ENCODE peak calls at places on chromosomes 3 and 15, in nine cellular contexts. One of them, this sample, is unnamed.

GRCh38 chr3:98890960-98891910 is 10.3 kb downstream of the DCBLD2 start:
- DNase-seq in uterus: no peak
- DNase-seq in A549: no peak
- DNase-seq in lower leg skin: no peak
- DNase-seq in astrocyte of the spinal cord: peak; percentile 20
- DNase-seq in gastrocnemius medialis: no peak
- DNase-seq in dorsolateral prefrontal cortex: no peak
- DNase-seq in fibroblast of the aortic adventitia: no peak
- DNase-seq in astrocyte: peak; percentile 62
- DNase-seq in this sample: no peak

GRCh38 chr3:31687020-31687802 is 154.5 kb downstream of the STT3B start:
- DNase-seq in astrocyte of the spinal cord: no peak
- DNase-seq in lower leg skin: no peak
- DNase-seq in dorsolateral prefrontal cortex: no peak
- DNase-seq in fibroblast of the aortic adventitia: no peak
- DNase-seq in A549: no peak
- DNase-seq in astrocyte: no peak
- DNase-seq in uterus: no peak
- DNase-seq in gastrocnemius medialis: no peak
- DNase-seq in this sample: no peak

GRCh38 chr3:20105513-20106280 is 65.5 kb downstream of the KAT2B start:
- DNase-seq in dorsolateral prefrontal cortex: no peak
- DNase-seq in gastrocnemius medialis: no peak
- DNase-seq in fibroblast of the aortic adventitia: no peak
- DNase-seq in lower leg skin: no peak
- DNase-seq in A549: no peak
- DNase-seq in astrocyte of the spinal cord: no peak
- DNase-seq in uterus: no peak
- DNase-seq in astrocyte: no peak
- DNase-seq in this sample: no peak

GRCh38 chr3:53885239-53885638 is 3.3 kb upstream of the ACTR8 start:
- DNase-seq in fibroblast of the aortic adventitia: no peak
- DNase-seq in lower leg skin: no peak
- DNase-seq in gastrocnemius medialis: no peak
- DNase-seq in uterus: no peak
- DNase-seq in dorsolateral prefrontal cortex: no peak
- DNase-seq in astrocyte: no peak
- DNase-seq in A549: peak; percentile 17
- DNase-seq in astrocyte of the spinal cord: no peak
- DNase-seq in this sample: no peak

GRCh38 chr3:128965280-128965679 is 28.6 kb downstream of the CFAP92 start:
- DNase-seq in gastrocnemius medialis: no peak
- DNase-seq in uterus: no peak
- DNase-seq in lower leg skin: no peak
- DNase-seq in astrocyte of the spinal cord: no peak
- DNase-seq in fibroblast of the aortic adventitia: no peak
- DNase-seq in astrocyte: no peak
- DNase-seq in dorsolateral prefrontal cortex: no peak
- DNase-seq in A549: no peak
- DNase-seq in this sample: no peak

GRCh38 chr3:31748281-31749245 is 215.8 kb downstream of the STT3B start:
- DNase-seq in gastrocnemius medialis: no peak
- DNase-seq in astrocyte: no peak
- DNase-seq in fibroblast of the aortic adventitia: no peak
- DNase-seq in dorsolateral prefrontal cortex: no peak
- DNase-seq in A549: no peak
- DNase-seq in lower leg skin: no peak
- DNase-seq in astrocyte of the spinal cord: no peak
- DNase-seq in uterus: no peak
- DNase-seq in this sample: no peak

GRCh38 chr3:181313379-181313778 is 323.8 kb upstream of the DNAJC19 start:
- DNase-seq in dorsolateral prefrontal cortex: no peak
- DNase-seq in lower leg skin: no peak
- DNase-seq in gastrocnemius medialis: no peak
- DNase-seq in A549: no peak
- DNase-seq in astrocyte: no peak
- DNase-seq in uterus: no peak
- DNase-seq in fibroblast of the aortic adventitia: no peak
- DNase-seq in astrocyte of the spinal cord: no peak
- DNase-seq in this sample: no peak

GRCh38 chr3:184757010-184757651 is 45.3 kb upstream of the MAGEF1 start:
- DNase-seq in dorsolateral prefrontal cortex: peak; percentile 71
- DNase-seq in uterus: peak; percentile 75
- DNase-seq in fibroblast of the aortic adventitia: peak; percentile 96
- DNase-seq in astrocyte: peak; percentile 66
- DNase-seq in lower leg skin: peak; percentile 92
- DNase-seq in astrocyte of the spinal cord: peak; percentile 66
- DNase-seq in gastrocnemius medialis: peak; percentile 66
- DNase-seq in A549: no peak
- DNase-seq in this sample: peak; percentile 75

GRCh38 chr15:56371495-56372147 is 6.4 kb downstream of the TEX9 start:
- DNase-seq in dorsolateral prefrontal cortex: no peak
- DNase-seq in gastrocnemius medialis: no peak
- DNase-seq in astrocyte: no peak
- DNase-seq in lower leg skin: no peak
- DNase-seq in fibroblast of the aortic adventitia: no peak
- DNase-seq in astrocyte of the spinal cord: no peak
- DNase-seq in A549: no peak
- DNase-seq in uterus: no peak
- DNase-seq in this sample: no peak

GRCh38 chr3:126300761-126301481 is 56.3 kb downstream of the KLF15 start:
- DNase-seq in dorsolateral prefrontal cortex: no peak
- DNase-seq in uterus: no peak
- DNase-seq in lower leg skin: peak; percentile 36
- DNase-seq in fibroblast of the aortic adventitia: peak; percentile 36
- DNase-seq in A549: no peak
- DNase-seq in gastrocnemius medialis: no peak
- DNase-seq in astrocyte of the spinal cord: no peak
- DNase-seq in astrocyte: peak; percentile 8
- DNase-seq in this sample: no peak

GRCh38 chr3:197463279-197463678 is 92.5 kb downstream of the BDH1 start:
- DNase-seq in A549: no peak
- DNase-seq in uterus: no peak
- DNase-seq in fibroblast of the aortic adventitia: peak; percentile 50
- DNase-seq in astrocyte of the spinal cord: no peak
- DNase-seq in lower leg skin: no peak
- DNase-seq in astrocyte: peak; percentile 70
- DNase-seq in gastrocnemius medialis: no peak
- DNase-seq in dorsolateral prefrontal cortex: no peak
- DNase-seq in this sample: no peak
- H3K4me3 ChIP-seq in A549: no peak overlapping the region
- H3K4me3 ChIP-seq in uterus: no peak overlapping the region
- H3K4me3 ChIP-seq in fibroblast of the aortic adventitia: no peak overlapping the region
- H3K4me3 ChIP-seq in astrocyte of the spinal cord: no peak overlapping the region
- H3K4me3 ChIP-seq in lower leg skin: no peak overlapping the region
- H3K4me3 ChIP-seq in astrocyte: no peak overlapping the region
- H3K4me3 ChIP-seq in gastrocnemius medialis: no peak overlapping the region
- H3K4me3 ChIP-seq in dorsolateral prefrontal cortex: no peak overlapping the region
- H3K4me3 ChIP-seq in this sample: no peak overlapping the region

GRCh38 chr3:132003685-132004084 is 31.1 kb downstream of the CPNE4 start:
- DNase-seq in A549: no peak
- DNase-seq in uterus: no peak
- DNase-seq in astrocyte: no peak
- DNase-seq in fibroblast of the aortic adventitia: no peak
- DNase-seq in gastrocnemius medialis: no peak
- DNase-seq in astrocyte of the spinal cord: no peak
- DNase-seq in dorsolateral prefrontal cortex: no peak
- DNase-seq in lower leg skin: no peak
- DNase-seq in this sample: no peak

GRCh38 chr3:132004571-132004970 is 30.2 kb downstream of the CPNE4 start:
- DNase-seq in dorsolateral prefrontal cortex: no peak
- DNase-seq in uterus: no peak
- DNase-seq in lower leg skin: no peak
- DNase-seq in fibroblast of the aortic adventitia: peak; percentile 44
- DNase-seq in gastrocnemius medialis: no peak
- DNase-seq in astrocyte of the spinal cord: peak; percentile 90
- DNase-seq in astrocyte: peak; percentile 68
- DNase-seq in A549: no peak
- DNase-seq in this sample: peak; percentile 21

GRCh38 chr3:132007617-132008016 is 27.2 kb downstream of the CPNE4 start:
- DNase-seq in uterus: no peak
- DNase-seq in gastrocnemius medialis: no peak
- DNase-seq in dorsolateral prefrontal cortex: no peak
- DNase-seq in astrocyte: no peak
- DNase-seq in A549: no peak
- DNase-seq in lower leg skin: no peak
- DNase-seq in fibroblast of the aortic adventitia: no peak
- DNase-seq in astrocyte of the spinal cord: no peak
- DNase-seq in this sample: no peak

GRCh38 chr3:132008841-132009638 is 25.8 kb downstream of the CPNE4 start:
- DNase-seq in lower leg skin: no peak
- DNase-seq in gastrocnemius medialis: no peak
- DNase-seq in dorsolateral prefrontal cortex: no peak
- DNase-seq in A549: no peak
- DNase-seq in fibroblast of the aortic adventitia: no peak
- DNase-seq in uterus: no peak
- DNase-seq in astrocyte: no peak
- DNase-seq in astrocyte of the spinal cord: peak; percentile 49
- DNase-seq in this sample: no peak

DNA sequence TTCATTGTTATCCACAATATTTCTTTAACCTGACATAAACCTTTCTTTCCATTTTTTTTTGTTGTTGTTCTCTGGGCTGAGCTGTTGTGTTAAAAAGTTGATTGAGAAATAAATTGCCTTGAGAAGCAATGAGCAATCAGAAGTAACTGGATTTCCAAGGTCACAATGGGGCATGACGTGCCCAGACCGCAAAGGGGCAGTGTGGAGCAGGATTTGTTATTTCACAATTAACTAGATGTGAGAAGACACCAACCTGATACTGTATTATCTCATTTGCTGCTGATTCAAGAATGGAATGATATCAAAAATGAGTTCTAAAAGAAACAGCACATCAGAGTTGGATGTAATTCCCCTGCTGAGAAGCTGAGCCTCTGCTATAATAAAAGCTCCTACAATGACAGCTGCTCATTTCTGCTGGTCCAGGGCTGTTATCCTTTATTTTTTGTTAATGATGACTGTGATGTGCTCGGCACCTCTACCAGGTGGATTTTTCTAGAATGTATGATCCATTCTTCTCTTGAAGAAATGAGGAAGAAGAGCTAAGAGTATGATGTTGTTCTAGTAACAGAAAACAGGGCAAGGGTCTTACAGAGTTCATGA is 28.1 kb downstream of the CPNE4 start:
- DNase-seq in lower leg skin: no peak
- DNase-seq in astrocyte of the spinal cord: peak; percentile 17
- DNase-seq in uterus: no peak
- DNase-seq in fibroblast of the aortic adventitia: peak; percentile 38
- DNase-seq in gastrocnemius medialis: no peak
- DNase-seq in astrocyte: no peak
- DNase-seq in dorsolateral prefrontal cortex: no peak
- DNase-seq in A549: peak; percentile 53
- DNase-seq in this sample: no peak
- TF ChIP-seq CTCF in lower leg skin: no peak
- TF ChIP-seq CTCF in astrocyte of the spinal cord: peak; percentile 54
- TF ChIP-seq CTCF in uterus: no peak
- TF ChIP-seq CTCF in fibroblast of the aortic adventitia: peak; percentile 63
- TF ChIP-seq CTCF in gastrocnemius medialis: no peak
- TF ChIP-seq CTCF in astrocyte: peak; percentile 46
- TF ChIP-seq CTCF in dorsolateral prefrontal cortex: peak; percentile 26
- TF ChIP-seq CTCF in A549: peak; percentile 43
- TF ChIP-seq CTCF in this sample: peak; percentile 55

GRCh38 chr3:71723452-71724170 is 1.6 kb downstream of the EIF4E3 start:
- DNase-seq in astrocyte: no peak
- DNase-seq in lower leg skin: no peak
- DNase-seq in fibroblast of the aortic adventitia: no peak
- DNase-seq in gastrocnemius medialis: no peak
- DNase-seq in astrocyte of the spinal cord: no peak
- DNase-seq in A549: no peak
- DNase-seq in dorsolateral prefrontal cortex: no peak
- DNase-seq in uterus: no peak
- DNase-seq in this sample: no peak

GRCh38 chr3:71724584-71725278 is 471 bp downstream of the EIF4E3 start:
- DNase-seq in uterus: peak; percentile 46
- DNase-seq in dorsolateral prefrontal cortex: no peak
- DNase-seq in gastrocnemius medialis: peak; percentile 69
- DNase-seq in lower leg skin: peak; percentile 88
- DNase-seq in astrocyte: no peak
- DNase-seq in astrocyte of the spinal cord: no peak
- DNase-seq in A549: peak; percentile 9
- DNase-seq in fibroblast of the aortic adventitia: no peak
- DNase-seq in this sample: no peak

GRCh38 chr3:71725279-71725991 is at the start of gene EIF4E3:
- DNase-seq in gastrocnemius medialis: peak; percentile 21
- DNase-seq in fibroblast of the aortic adventitia: no peak
- DNase-seq in astrocyte: no peak
- DNase-seq in astrocyte of the spinal cord: no peak
- DNase-seq in uterus: peak; percentile 51
- DNase-seq in dorsolateral prefrontal cortex: no peak
- DNase-seq in A549: no peak
- DNase-seq in lower leg skin: no peak
- DNase-seq in this sample: no peak

GRCh38 chr3:71724171-71724453 is 1.1 kb downstream of the EIF4E3 start:
- DNase-seq in uterus: no peak
- DNase-seq in astrocyte of the spinal cord: no peak
- DNase-seq in lower leg skin: no peak
- DNase-seq in dorsolateral prefrontal cortex: no peak
- DNase-seq in astrocyte: no peak
- DNase-seq in A549: no peak
- DNase-seq in fibroblast of the aortic adventitia: no peak
- DNase-seq in gastrocnemius medialis: no peak
- DNase-seq in this sample: no peak

DNA sequence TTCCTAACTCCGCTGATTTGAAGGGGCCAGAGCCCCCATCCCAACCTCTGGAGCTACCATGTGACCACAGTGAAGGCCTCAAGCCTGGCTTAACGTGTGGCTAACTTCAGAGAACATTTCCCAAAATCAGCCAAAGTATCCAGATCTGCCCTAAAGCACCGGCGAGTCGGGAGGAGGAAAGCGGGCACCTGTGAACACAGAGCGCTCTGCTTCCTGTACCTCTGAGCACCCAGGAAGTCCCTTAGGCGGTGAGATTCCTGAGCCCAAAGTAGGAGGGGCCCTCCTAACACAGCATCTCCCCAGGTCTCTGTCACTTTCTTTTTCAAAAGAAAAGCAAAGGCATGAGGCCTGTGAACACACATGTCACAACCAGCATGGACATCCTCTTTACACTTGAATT is 904 bp upstream of the EIF4E3 start:
- DNase-seq in fibroblast of the aortic adventitia: no peak
- DNase-seq in astrocyte of the spinal cord: no peak
- DNase-seq in lower leg skin: no peak
- DNase-seq in gastrocnemius medialis: no peak
- DNase-seq in A549: no peak
- DNase-seq in dorsolateral prefrontal cortex: no peak
- DNase-seq in astrocyte: no peak
- DNase-seq in uterus: no peak
- DNase-seq in this sample: no peak
- H3K4me3 ChIP-seq in fibroblast of the aortic adventitia: no peak overlapping the region
- H3K4me3 ChIP-seq in astrocyte of the spinal cord: no peak overlapping the region
- H3K4me3 ChIP-seq in lower leg skin: no peak overlapping the region
- H3K4me3 ChIP-seq in gastrocnemius medialis: no peak overlapping the region
- H3K4me3 ChIP-seq in A549: no peak overlapping the region
- H3K4me3 ChIP-seq in dorsolateral prefrontal cortex: peak overlapping the region; percentile 82
- H3K4me3 ChIP-seq in astrocyte: no peak overlapping the region
- H3K4me3 ChIP-seq in uterus: peak overlapping the region; percentile 70
- H3K4me3 ChIP-seq in this sample: no peak overlapping the region

DNA sequence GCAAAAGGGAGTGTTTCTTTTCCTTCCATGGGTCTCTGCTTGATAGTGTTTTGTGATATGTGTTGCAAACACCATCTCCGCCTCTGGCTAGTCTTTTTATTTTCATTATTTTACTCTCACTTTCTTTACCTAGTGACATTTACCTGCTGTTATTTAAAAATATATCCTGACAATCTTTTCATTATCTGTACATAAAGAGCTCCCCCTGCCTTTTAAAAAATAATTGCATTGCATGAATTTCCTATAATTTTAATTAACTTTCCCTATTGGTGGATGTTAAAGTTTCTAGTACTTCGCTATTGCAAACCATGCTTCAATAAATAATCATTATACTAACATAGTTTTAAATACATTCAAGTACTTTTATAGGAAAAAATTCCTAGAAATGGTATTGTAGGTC is 48.8 kb upstream of the GCNT3 start:
- DNase-seq in gastrocnemius medialis: no peak
- DNase-seq in fibroblast of the aortic adventitia: no peak
- DNase-seq in A549: no peak
- DNase-seq in lower leg skin: no peak
- DNase-seq in uterus: no peak
- DNase-seq in dorsolateral prefrontal cortex: no peak
- DNase-seq in astrocyte: no peak
- DNase-seq in astrocyte of the spinal cord: no peak
- DNase-seq in this sample: no peak
- TF ChIP-seq CTCF in gastrocnemius medialis: no peak
- TF ChIP-seq CTCF in fibroblast of the aortic adventitia: peak; percentile 41
- TF ChIP-seq CTCF in A549: peak; percentile 32
- TF ChIP-seq CTCF in lower leg skin: no peak
- TF ChIP-seq CTCF in uterus: no peak
- TF ChIP-seq CTCF in dorsolateral prefrontal cortex: no peak
- TF ChIP-seq CTCF in astrocyte: no peak
- TF ChIP-seq CTCF in astrocyte of the spinal cord: peak; percentile 19
- TF ChIP-seq CTCF in this sample: no peak

This sample was measured in AG09309.